ENCODE peak calls at places on chromosomes 3 and 15, in seven cellular contexts. D is SK-N-SH, I is endodermal cell, S is cardiac fibroblast, H is dorsolateral prefrontal cortex, X is activated B cell treated with CpG ODN at 0.5 μM for 24 hours, J is gastrocnemius medialis. L is an unnamed sample.

GRCh38 chr3:193594946-193595689 is 2.1 kb downstream of the OPA1 start:
- DNase-seq in D (no peak), I (no peak), S (peak), H (no peak), X (no peak), J (no peak), L (no peak)

GRCh38 chr3:60391292-60391691 is 860.0 kb downstream of the FHIT start:
- DNase-seq in D (no peak), I (no peak), S (no peak), H (no peak), X (no peak), J (no peak), L (no peak)

GRCh38 chr3:182914341-182914740 is 66.0 kb downstream of the DCUN1D1 start:
- DNase-seq in D (no peak), I (no peak), S (no peak), H (no peak), X (no peak), J (no peak), L (no peak)

GRCh38 chr3:60752800-60753199 is 498.5 kb downstream of the FHIT start:
- DNase-seq in D (no peak), I (no peak), S (no peak), H (no peak), X (no peak), J (no peak), L (no peak)

GRCh38 chr15:43251863-43252241 is 14.9 kb downstream of the TGM5 start:
- DNase-seq in D (no peak), I (no peak), S (no peak), H (no peak), X (no peak), J (no peak), L (no peak)

GRCh38 chr15:30921106-30921505 is 17.4 kb downstream of the FAN1 start:
- DNase-seq in D (no peak), I (no peak), S (no peak), H (no peak), X (no peak), J (no peak), L (no peak)

GRCh38 chr3:101384426-101384825 is 64.1 kb upstream of the IMPG2 start:
- DNase-seq in D (no peak), I (no peak), S (no peak), H (no peak), X (no peak), J (no peak), L (no peak)

GRCh38 chr15:36066757-36067156 is 512.7 kb upstream of the CDIN1 start:
- DNase-seq in D (no peak), I (no peak), S (no peak), H (no peak), X (no peak), J (no peak), L (no peak)

GRCh38 chr3:142279965-142280590 is 54.7 kb upstream of the GK5 start:
- DNase-seq in D (peak), I (peak), S (peak), H (no peak), X (no peak), J (no peak), L (no peak)

GRCh38 chr3:70854108-70854507 is 541.7 kb upstream of the MDFIC2 start:
- DNase-seq in D (no peak), I (no peak), S (peak), H (no peak), X (no peak), J (no peak), L (no peak)

GRCh38 chr3:152176998-152177397 is 91.7 kb upstream of the MBNL1 start:
- DNase-seq in D (no peak), I (no peak), S (no peak), H (no peak), X (no peak), J (no peak), L (no peak)

GRCh38 chr15:79179108-79179561 is 88.6 kb upstream of the RASGRF1 start:
- DNase-seq in D (no peak), I (peak), S (no peak), H (no peak), X (no peak), J (no peak), L (no peak)

GRCh38 chr15:26981492-26981891 is 10.5 kb downstream of the GABRG3 start:
- DNase-seq in D (no peak), I (no peak), S (no peak), H (no peak), X (no peak), J (no peak), L (no peak)

GRCh38 chr3:185934726-185935464 is 2.9 kb downstream of the TRA2B start:
- DNase-seq in D (no peak), I (peak), S (no peak), H (no peak), X (no peak), J (no peak), L (no peak)

GRCh38 chr3:140186421-140186920 is 251.5 kb downstream of the CLSTN2 start:
- DNase-seq in D (peak), I (no peak), S (peak), H (no peak), X (no peak), J (no peak), L (no peak)

GRCh38 chr3:133570937-133571320 is 2.6 kb upstream of the CDV3 start:
- DNase-seq in D (no peak), I (no peak), S (no peak), H (no peak), X (no peak), J (no peak), L (no peak)

GRCh38 chr3:31934866-31935265 is 46.2 kb downstream of the OSBPL10 start:
- DNase-seq in D (no peak), I (no peak), S (peak), H (no peak), X (no peak), J (no peak), L (no peak)

GRCh38 chr3:160210799-160211221 is 14.4 kb upstream of the C3orf80 start:
- DNase-seq in D (no peak), I (no peak), S (peak), H (no peak), X (no peak), J (no peak), L (no peak)

GRCh38 chr3:49098429-49098828 is 4.6 kb upstream of the QRICH1 start:
- DNase-seq in D (peak), I (no peak), S (no peak), H (no peak), X (no peak), J (peak), L (no peak)

GRCh38 chr15:56934269-56934668 is 15.8 kb downstream of the TCF12 start:
- DNase-seq in D (no peak), I (no peak), S (peak), H (no peak), X (no peak), J (no peak), L (no peak)

GRCh38 chr3:30526031-30526430 is 80.4 kb upstream of the TGFBR2 start:
- DNase-seq in D (no peak), I (no peak), S (no peak), H (no peak), X (no peak), J (no peak), L (no peak)

GRCh38 chr15:69476704-69477473 is 24.3 kb downstream of the RPLP1 start:
- DNase-seq in D (no peak), I (peak), S (no peak), H (no peak), X (no peak), J (no peak), L (no peak)

GRCh38 chr15:69474291-69474690 is 21.7 kb downstream of the RPLP1 start:
- DNase-seq in D (no peak), I (peak), S (no peak), H (no peak), X (no peak), J (no peak), L (no peak)

GRCh38 chr15:69475769-69476358 is 23.2 kb downstream of the RPLP1 start:
- DNase-seq in D (peak), I (peak), S (peak), H (peak), X (peak), J (peak), L (peak)

GRCh38 chr15:69472575-69472974 is 20.0 kb downstream of the RPLP1 start:
- DNase-seq in D (no peak), I (peak), S (no peak), H (no peak), X (no peak), J (no peak), L (no peak)

DNA sequence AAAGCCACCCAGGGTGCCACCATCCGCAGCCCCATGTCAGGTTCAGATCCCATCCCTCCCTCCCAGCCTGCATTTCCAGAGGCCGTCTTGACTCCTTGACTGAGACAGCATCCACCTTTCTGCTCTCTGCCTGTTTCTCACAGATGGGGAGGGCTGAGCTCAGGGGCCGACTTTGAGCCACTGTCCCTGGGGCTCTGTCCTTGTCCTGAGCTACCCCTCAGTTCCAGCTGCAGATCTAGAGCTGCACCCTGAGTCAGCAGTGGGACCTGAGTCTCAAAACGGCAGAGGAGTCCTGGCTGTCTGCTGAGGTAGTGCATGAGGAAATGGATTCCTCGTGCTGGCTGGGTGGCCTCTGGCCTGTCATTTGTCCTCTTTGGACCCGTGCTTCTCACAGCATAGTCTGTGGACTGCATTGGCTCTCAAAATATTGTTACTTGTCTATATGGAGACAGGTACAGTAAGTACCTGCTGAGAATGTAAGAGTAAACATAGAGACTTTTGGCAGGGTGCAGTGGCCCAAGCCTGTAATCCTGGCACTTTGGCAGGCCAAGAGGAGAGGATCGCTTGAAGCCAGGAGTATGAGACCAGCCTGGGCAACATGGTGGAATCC is 22.3 kb downstream of the RPLP1 start:
- DNase-seq in D (no peak), I (peak), S (no peak), H (no peak), X (no peak), J (no peak), L (no peak)
- TF ChIP-seq CTCF in D (no peak), I (peak), S (peak), H (no peak), X (no peak), J (no peak), L (no peak)

DNA sequence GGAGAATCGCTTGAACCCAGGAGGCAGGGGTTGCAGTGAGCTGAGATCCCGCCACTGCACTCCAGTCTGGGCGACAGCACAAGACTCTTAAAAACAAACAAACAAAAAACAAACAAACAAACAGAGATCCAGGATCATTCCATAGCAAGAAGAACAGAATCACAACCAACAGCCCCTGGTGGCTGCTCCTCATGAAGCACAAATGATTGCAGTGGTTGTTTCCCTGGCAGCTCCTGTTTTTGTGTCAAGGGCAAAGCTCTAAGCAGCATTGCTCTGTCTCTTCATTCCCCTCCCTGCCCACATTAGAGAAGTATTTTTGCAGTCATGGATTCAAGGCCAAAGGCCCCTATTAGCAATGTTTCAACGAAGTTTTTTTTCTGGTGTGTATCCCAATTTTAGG is 25.8 kb upstream of the BLM start:
- DNase-seq in D (no peak), I (no peak), S (no peak), H (no peak), X (no peak), J (no peak), L (no peak)
- TF ChIP-seq CTCF in D (no peak), I (peak), S (peak), H (no peak), X (no peak), J (no peak), L (no peak)

GRCh38 chr3:20683912-20684311 is 497.9 kb upstream of the SGO1 start:
- DNase-seq in D (no peak), I (no peak), S (peak), H (no peak), X (no peak), J (no peak), L (no peak)
- TF ChIP-seq CTCF in D (no peak), I (no peak), S (no peak), H (no peak), X (no peak), J (no peak), L (no peak)

DNA sequence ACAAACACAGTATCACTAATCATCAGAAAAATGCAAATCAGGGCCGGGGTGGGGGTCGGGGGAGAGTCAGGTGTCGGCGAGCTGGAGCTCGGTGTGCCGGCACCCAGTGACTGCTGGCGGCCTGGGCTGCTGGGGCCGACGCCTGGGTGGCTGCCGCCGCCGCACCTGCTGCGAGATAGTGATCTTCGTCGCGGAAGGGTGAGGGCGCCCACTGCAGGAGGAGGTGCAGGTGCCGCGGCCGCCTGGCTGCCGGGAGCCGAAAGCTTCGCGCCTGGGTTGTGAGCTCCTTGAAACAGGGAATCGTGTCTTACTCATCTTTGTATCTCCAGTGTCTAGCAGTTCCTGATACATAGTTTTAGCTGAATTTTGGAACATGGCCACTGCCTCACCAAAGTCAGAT is 64.0 kb upstream of the CPOX start:
- DNase-seq in D (peak), I (peak), S (no peak), H (no peak), X (no peak), J (no peak), L (no peak)
- TF ChIP-seq CTCF in D (no peak), I (peak), S (no peak), H (peak), X (no peak), J (no peak), L (peak)

GRCh38 chr3:145780301-145780700 is 380.7 kb downstream of the PLOD2 start:
- DNase-seq in D (no peak), I (no peak), S (no peak), H (no peak), X (no peak), J (no peak), L (no peak)

GRCh38 chr3:145776782-145777408 is 384.1 kb downstream of the PLOD2 start:
- DNase-seq in D (peak), I (peak), S (peak), H (no peak), X (no peak), J (no peak), L (no peak)
- TF ChIP-seq CTCF in D (peak), I (peak), S (peak), H (peak), X (no peak), J (no peak), L (peak)

GRCh38 chr15:25437751-25438600 is 848 bp downstream of the UBE3A start:
- DNase-seq in D (peak), I (peak), S (peak), H (peak), X (peak), J (peak), L (peak)
- TF ChIP-seq CTCF in D (peak), I (peak), S (no peak), H (peak), X (no peak), J (no peak), L (peak)

DNA sequence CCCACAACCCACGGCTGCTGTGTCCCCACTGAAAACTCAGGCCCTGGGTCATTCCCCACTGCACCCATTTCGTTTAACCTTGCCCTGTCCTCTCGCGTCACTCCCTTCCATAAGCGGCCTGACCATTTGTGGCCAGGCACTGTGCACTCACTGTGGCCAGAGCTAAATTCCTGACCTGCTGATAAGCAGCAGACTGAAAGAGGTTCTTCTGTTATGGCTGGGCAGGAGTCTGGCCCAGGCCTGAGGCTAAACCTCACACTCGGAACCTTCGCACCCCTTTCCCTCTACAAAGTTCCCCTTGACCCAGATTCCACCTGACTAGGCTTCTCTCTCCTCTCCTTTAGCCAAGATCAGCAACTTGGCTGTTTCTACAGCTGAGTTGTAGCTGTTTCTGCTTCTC is 62.3 kb downstream of the ADAMTS17 start:
- DNase-seq in D (no peak), I (no peak), S (peak), H (no peak), X (no peak), J (no peak), L (no peak)
- TF ChIP-seq CTCF in D (no peak), I (no peak), S (no peak), H (no peak), X (no peak), J (no peak), L (no peak)

DNA sequence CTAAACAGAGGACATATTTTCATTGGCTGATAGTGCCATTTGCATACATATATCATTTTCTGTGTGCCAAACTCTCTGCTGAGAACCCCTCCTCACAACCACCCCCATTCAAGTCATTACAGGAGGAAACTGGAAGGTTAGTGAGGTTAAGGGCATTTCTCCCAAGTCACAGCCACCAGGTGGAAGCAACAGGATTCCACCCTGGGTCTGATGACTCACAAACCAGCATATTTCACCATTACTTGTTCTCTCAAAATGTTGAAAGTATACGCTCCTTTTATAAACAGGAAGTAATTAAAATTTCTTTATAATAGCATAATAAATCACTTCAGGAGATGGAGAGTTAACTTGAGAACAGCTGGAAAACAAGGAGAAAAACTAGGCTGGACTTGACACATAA is 398.6 kb upstream of the WNT5A start:
- DNase-seq in D (no peak), I (no peak), S (no peak), H (no peak), X (no peak), J (no peak), L (no peak)
- TF ChIP-seq CTCF in D (peak), I (peak), S (peak), H (no peak), X (no peak), J (no peak), L (no peak)

L was measured in type B pancreatic cell.